ENCODE peak calls at places on chromosomes 7 and 10, in eight cellular contexts. One of them, this sample, is unnamed. For H3K4me1, the result is how much of the 10 kb centered on the place peaks cover.

GRCh38 chr10:116247701-116248100 is 25.3 kb downstream of the GFRA1 start:
- DNase-seq in H1: no peak
- DNase-seq in IMR-90: peak
- DNase-seq in BE2C: no peak
- DNase-seq in esophagus muscularis mucosa: no peak
- DNase-seq in body of pancreas: no peak
- DNase-seq in transverse colon: no peak
- DNase-seq in ovary: no peak
- DNase-seq in this sample: no peak

GRCh38 chr10:19815478-19816419 is 483 bp upstream of the PLXDC2 start:
- DNase-seq in transverse colon: peak
- DNase-seq in H1: peak
- DNase-seq in ovary: peak
- DNase-seq in body of pancreas: peak
- DNase-seq in IMR-90: peak
- DNase-seq in esophagus muscularis mucosa: peak
- DNase-seq in BE2C: peak
- DNase-seq in this sample: peak

GRCh38 chr7:151890355-151891004 is 13.6 kb upstream of the PRKAG2 start:
- DNase-seq in body of pancreas: no peak
- DNase-seq in transverse colon: no peak
- DNase-seq in ovary: no peak
- DNase-seq in H1: no peak
- DNase-seq in IMR-90: no peak
- DNase-seq in BE2C: no peak
- DNase-seq in esophagus muscularis mucosa: no peak
- DNase-seq in this sample: peak

GRCh38 chr7:37482953-37483352 is 34.3 kb upstream of the ELMO1 start:
- DNase-seq in ovary: no peak
- DNase-seq in H1: no peak
- DNase-seq in BE2C: no peak
- DNase-seq in body of pancreas: no peak
- DNase-seq in transverse colon: no peak
- DNase-seq in esophagus muscularis mucosa: no peak
- DNase-seq in IMR-90: no peak
- DNase-seq in this sample: no peak

GRCh38 chr7:140674899-140675701 is 2.4 kb downstream of the ADCK2 start:
- DNase-seq in transverse colon: peak
- DNase-seq in H1: no peak
- DNase-seq in BE2C: peak
- DNase-seq in body of pancreas: no peak
- DNase-seq in esophagus muscularis mucosa: no peak
- DNase-seq in ovary: peak
- DNase-seq in IMR-90: peak
- DNase-seq in this sample: no peak

GRCh38 chr7:120729300-120729699 is 128.6 kb downstream of the TSPAN12 start:
- DNase-seq in H1: no peak
- DNase-seq in transverse colon: peak
- DNase-seq in ovary: no peak
- DNase-seq in IMR-90: peak
- DNase-seq in esophagus muscularis mucosa: no peak
- DNase-seq in BE2C: no peak
- DNase-seq in body of pancreas: no peak
- DNase-seq in this sample: no peak

GRCh38 chr10:33476757-33477273 is 142.3 kb upstream of the NRP1 start:
- DNase-seq in transverse colon: no peak
- DNase-seq in body of pancreas: no peak
- DNase-seq in IMR-90: no peak
- DNase-seq in ovary: no peak
- DNase-seq in H1: no peak
- DNase-seq in esophagus muscularis mucosa: peak
- DNase-seq in BE2C: peak
- DNase-seq in this sample: no peak

GRCh38 chr10:16195178-16195769 is 241.5 kb upstream of the PTER start:
- DNase-seq in body of pancreas: no peak
- DNase-seq in ovary: no peak
- DNase-seq in IMR-90: no peak
- DNase-seq in BE2C: no peak
- DNase-seq in H1: no peak
- DNase-seq in esophagus muscularis mucosa: no peak
- DNase-seq in transverse colon: no peak
- DNase-seq in this sample: no peak

GRCh38 chr10:9301148-9301547 is 1246.7 kb downstream of the GATA3 start:
- DNase-seq in body of pancreas: no peak
- DNase-seq in ovary: no peak
- DNase-seq in transverse colon: no peak
- DNase-seq in esophagus muscularis mucosa: no peak
- DNase-seq in IMR-90: no peak
- DNase-seq in BE2C: peak
- DNase-seq in H1: no peak
- DNase-seq in this sample: no peak

DNA sequence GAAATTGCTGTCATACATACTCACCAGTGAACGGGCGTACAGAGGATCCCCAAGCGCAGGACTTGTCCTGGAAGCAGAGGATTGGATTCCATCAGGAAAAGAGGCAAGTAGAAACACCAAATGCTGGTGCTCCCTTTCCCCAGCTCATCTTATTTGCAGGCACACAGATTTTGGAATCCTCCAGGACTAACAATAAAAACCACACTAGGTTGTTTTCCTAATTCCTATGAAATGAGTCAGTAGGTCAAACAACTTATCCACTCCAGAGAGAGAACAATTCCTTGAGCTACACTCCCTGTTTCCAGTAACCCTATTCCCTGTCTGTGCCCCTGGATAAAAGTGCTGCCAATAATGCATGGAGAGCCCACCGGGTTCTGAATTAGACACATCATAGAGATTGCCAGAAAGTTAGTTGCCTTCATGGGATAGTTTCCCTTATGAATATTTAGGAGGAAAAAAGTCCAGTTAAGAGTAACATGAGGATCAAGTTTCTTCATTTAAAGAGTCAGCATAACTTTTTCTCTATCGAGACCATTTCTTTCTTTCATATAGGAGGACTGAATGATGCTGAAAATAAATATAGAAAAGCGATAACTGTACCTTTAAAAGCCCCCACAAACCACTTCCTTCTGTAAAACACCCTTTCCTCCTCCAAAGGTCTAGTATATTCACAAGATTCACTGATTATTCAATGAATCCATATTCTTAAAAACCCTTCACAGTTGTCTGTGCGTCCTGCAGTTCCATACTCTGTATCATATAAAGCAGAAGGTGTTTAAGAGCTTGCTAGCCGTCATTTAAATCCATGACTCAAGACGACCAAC is 178.3 kb upstream of the KLF14 start:
- DNase-seq in transverse colon: no peak
- DNase-seq in H1: no peak
- DNase-seq in esophagus muscularis mucosa: no peak
- DNase-seq in body of pancreas: no peak
- DNase-seq in IMR-90: peak
- DNase-seq in ovary: no peak
- DNase-seq in BE2C: no peak
- DNase-seq in this sample: no peak
- H3K4me1 ChIP-seq in transverse colon: under half
- H3K4me1 ChIP-seq in H1: under half
- H3K4me1 ChIP-seq in esophagus muscularis mucosa: half or more
- H3K4me1 ChIP-seq in body of pancreas: under half
- H3K4me1 ChIP-seq in IMR-90: under half
- H3K4me1 ChIP-seq in ovary: under half
- H3K4me1 ChIP-seq in BE2C: under half
- H3K4me1 ChIP-seq in this sample: half or more

DNA sequence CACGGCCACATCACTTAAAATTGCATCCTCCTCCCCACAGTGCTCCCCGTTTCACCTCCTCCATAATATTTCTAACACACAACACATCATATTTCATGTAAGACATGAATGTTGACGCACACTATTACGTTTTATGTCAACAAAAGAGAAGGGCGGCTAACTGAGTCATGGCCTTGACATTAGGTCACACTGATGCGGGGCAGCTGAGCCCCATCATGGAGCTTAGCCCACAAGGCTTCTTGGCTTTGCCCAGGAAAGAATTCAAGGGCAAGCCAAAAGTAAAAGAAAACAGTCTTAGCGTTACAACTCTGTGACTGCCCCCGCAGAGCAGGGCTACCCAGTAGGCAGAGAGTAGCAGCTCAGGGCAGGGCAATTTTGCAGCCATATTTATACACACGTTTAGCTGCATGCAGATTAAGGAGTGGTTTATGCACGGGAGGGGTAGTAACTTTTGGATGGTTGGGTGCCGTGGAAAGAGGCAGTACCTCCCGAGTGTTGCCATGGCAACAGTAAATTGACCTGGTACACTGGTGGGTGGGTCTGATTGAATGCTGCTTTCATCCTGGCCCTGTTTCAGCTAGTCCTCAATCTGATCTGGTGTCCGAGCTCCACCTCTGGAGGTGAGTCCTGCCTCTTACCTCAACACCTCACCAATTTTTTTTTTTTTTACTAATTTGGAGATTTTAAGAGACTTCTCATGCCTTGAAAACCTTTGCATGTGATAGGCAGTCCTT is 156.2 kb upstream of the FRMD4A start:
- DNase-seq in BE2C: no peak
- DNase-seq in IMR-90: peak
- DNase-seq in esophagus muscularis mucosa: no peak
- DNase-seq in transverse colon: no peak
- DNase-seq in ovary: peak
- DNase-seq in H1: peak
- DNase-seq in body of pancreas: no peak
- DNase-seq in this sample: no peak
- TF ChIP-seq CTCF in BE2C: no peak
- TF ChIP-seq CTCF in IMR-90: no peak
- TF ChIP-seq CTCF in esophagus muscularis mucosa: no peak
- TF ChIP-seq CTCF in transverse colon: no peak
- TF ChIP-seq CTCF in ovary: no peak
- TF ChIP-seq CTCF in H1: no peak
- TF ChIP-seq CTCF in body of pancreas: no peak
- TF ChIP-seq CTCF in this sample: no peak

GRCh38 chr10:71321386-71321785 is 2.3 kb downstream of the SLC29A3 start:
- DNase-seq in BE2C: no peak
- DNase-seq in transverse colon: no peak
- DNase-seq in H1: no peak
- DNase-seq in ovary: no peak
- DNase-seq in IMR-90: no peak
- DNase-seq in esophagus muscularis mucosa: no peak
- DNase-seq in body of pancreas: no peak
- DNase-seq in this sample: no peak

GRCh38 chr10:71326464-71326881 is 7.4 kb downstream of the SLC29A3 start:
- DNase-seq in BE2C: no peak
- DNase-seq in body of pancreas: no peak
- DNase-seq in H1: no peak
- DNase-seq in IMR-90: no peak
- DNase-seq in esophagus muscularis mucosa: no peak
- DNase-seq in ovary: no peak
- DNase-seq in transverse colon: peak
- DNase-seq in this sample: no peak

GRCh38 chr10:71324743-71325142 is 5.7 kb downstream of the SLC29A3 start:
- DNase-seq in H1: no peak
- DNase-seq in BE2C: no peak
- DNase-seq in IMR-90: no peak
- DNase-seq in body of pancreas: no peak
- DNase-seq in transverse colon: no peak
- DNase-seq in ovary: no peak
- DNase-seq in esophagus muscularis mucosa: no peak
- DNase-seq in this sample: no peak

GRCh38 chr10:71323407-71323806 is 4.3 kb downstream of the SLC29A3 start:
- DNase-seq in BE2C: no peak
- DNase-seq in H1: no peak
- DNase-seq in body of pancreas: no peak
- DNase-seq in ovary: no peak
- DNase-seq in esophagus muscularis mucosa: no peak
- DNase-seq in IMR-90: peak
- DNase-seq in transverse colon: no peak
- DNase-seq in this sample: no peak

GRCh38 chr10:71325258-71325657 is 6.2 kb downstream of the SLC29A3 start:
- DNase-seq in H1: no peak
- DNase-seq in transverse colon: peak
- DNase-seq in BE2C: no peak
- DNase-seq in body of pancreas: no peak
- DNase-seq in IMR-90: no peak
- DNase-seq in esophagus muscularis mucosa: no peak
- DNase-seq in ovary: no peak
- DNase-seq in this sample: no peak
- H3K4me1 ChIP-seq in H1: under half
- H3K4me1 ChIP-seq in transverse colon: under half
- H3K4me1 ChIP-seq in BE2C: under half
- H3K4me1 ChIP-seq in body of pancreas: under half
- H3K4me1 ChIP-seq in IMR-90: under half
- H3K4me1 ChIP-seq in esophagus muscularis mucosa: under half
- H3K4me1 ChIP-seq in ovary: under half
- H3K4me1 ChIP-seq in this sample: under half

GRCh38 chr10:14774214-14774580 is 500 bp downstream of the FAM107B start:
- DNase-seq in IMR-90: no peak
- DNase-seq in H1: no peak
- DNase-seq in body of pancreas: no peak
- DNase-seq in transverse colon: no peak
- DNase-seq in ovary: no peak
- DNase-seq in BE2C: no peak
- DNase-seq in esophagus muscularis mucosa: no peak
- DNase-seq in this sample: no peak

GRCh38 chr10:14772399-14772798 is 2.3 kb downstream of the FAM107B start:
- DNase-seq in esophagus muscularis mucosa: peak
- DNase-seq in IMR-90: no peak
- DNase-seq in body of pancreas: no peak
- DNase-seq in transverse colon: no peak
- DNase-seq in BE2C: no peak
- DNase-seq in H1: no peak
- DNase-seq in ovary: no peak
- DNase-seq in this sample: no peak

GRCh38 chr10:14774797-14775196 is at the start of gene FAM107B:
- DNase-seq in BE2C: no peak
- DNase-seq in body of pancreas: no peak
- DNase-seq in ovary: no peak
- DNase-seq in esophagus muscularis mucosa: peak
- DNase-seq in transverse colon: no peak
- DNase-seq in H1: no peak
- DNase-seq in IMR-90: no peak
- DNase-seq in this sample: no peak

GRCh38 chr10:14775656-14776055 is 959 bp upstream of the FAM107B start:
- DNase-seq in transverse colon: no peak
- DNase-seq in BE2C: no peak
- DNase-seq in IMR-90: no peak
- DNase-seq in body of pancreas: no peak
- DNase-seq in esophagus muscularis mucosa: peak
- DNase-seq in ovary: no peak
- DNase-seq in H1: no peak
- DNase-seq in this sample: no peak

DNA sequence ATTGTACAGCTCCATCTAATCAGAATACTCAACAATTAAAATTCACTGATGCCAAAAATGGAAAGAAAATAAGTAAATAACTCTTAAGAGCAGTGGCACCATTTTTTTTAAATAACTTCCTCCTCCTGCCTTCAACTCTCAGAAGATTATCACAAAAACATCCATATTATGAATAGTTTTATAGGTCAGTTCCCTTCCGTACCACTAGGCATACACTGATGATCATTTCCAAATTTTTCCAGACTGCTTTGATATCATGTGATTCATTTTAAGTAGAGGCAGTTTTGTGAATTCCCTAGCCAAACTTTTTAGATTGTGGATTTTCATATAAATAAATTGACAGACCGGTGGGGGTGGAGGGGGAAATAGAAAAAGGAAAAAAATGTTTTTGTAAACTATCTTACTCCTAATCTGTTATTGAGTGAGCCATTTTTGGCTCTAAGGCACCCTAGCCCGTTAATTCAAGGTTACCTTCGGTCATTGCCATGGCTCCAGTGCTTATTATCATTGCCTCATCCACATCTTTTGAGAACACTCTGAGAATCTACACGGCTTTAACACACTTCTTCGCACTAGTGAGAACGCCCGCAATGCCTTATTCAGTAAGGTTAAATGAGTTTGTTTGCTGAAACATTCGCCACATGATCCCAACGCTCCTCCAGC is 1.0 kb downstream of the FAM107B start:
- DNase-seq in ovary: no peak
- DNase-seq in esophagus muscularis mucosa: peak
- DNase-seq in H1: no peak
- DNase-seq in transverse colon: no peak
- DNase-seq in body of pancreas: no peak
- DNase-seq in BE2C: no peak
- DNase-seq in IMR-90: no peak
- DNase-seq in this sample: no peak
- TF ChIP-seq CTCF in ovary: no peak
- TF ChIP-seq CTCF in esophagus muscularis mucosa: peak
- TF ChIP-seq CTCF in H1: no peak
- TF ChIP-seq CTCF in transverse colon: peak
- TF ChIP-seq CTCF in body of pancreas: no peak
- TF ChIP-seq CTCF in BE2C: peak
- TF ChIP-seq CTCF in IMR-90: no peak
- TF ChIP-seq CTCF in this sample: no peak